ENCODE peak calls at places on chromosomes 12 and 14, in eight cellular contexts. One of them, this sample, is unnamed.

GRCh38 chr12:45570501-45570900 is 159.0 kb upstream of the ARID2 start:
- DNase-seq in lower lobe of right lung: no peak
- DNase-seq in HepG2: no peak
- DNase-seq in tibial artery: no peak
- DNase-seq in WERI-Rb-1: no peak
- DNase-seq in iPS DF 6.9: no peak
- DNase-seq in right atrium auricular region: no peak
- DNase-seq in breast epithelium: no peak
- DNase-seq in this sample: no peak

GRCh38 chr12:49795654-49796105 is 32.5 kb downstream of the NCKAP5L start:
- DNase-seq in HepG2: no peak
- DNase-seq in right atrium auricular region: no peak
- DNase-seq in iPS DF 6.9: no peak
- DNase-seq in WERI-Rb-1: no peak
- DNase-seq in tibial artery: no peak
- DNase-seq in breast epithelium: no peak
- DNase-seq in lower lobe of right lung: no peak
- DNase-seq in this sample: no peak

GRCh38 chr12:119410396-119410795 is 75.9 kb downstream of the CCDC60 start:
- DNase-seq in breast epithelium: no peak
- DNase-seq in iPS DF 6.9: no peak
- DNase-seq in WERI-Rb-1: no peak
- DNase-seq in lower lobe of right lung: no peak
- DNase-seq in tibial artery: no peak
- DNase-seq in right atrium auricular region: no peak
- DNase-seq in HepG2: no peak
- DNase-seq in this sample: no peak

GRCh38 chr12:56590237-56590830 is 39.8 kb downstream of the BAZ2A start:
- DNase-seq in right atrium auricular region: no peak
- DNase-seq in tibial artery: no peak
- DNase-seq in HepG2: peak
- DNase-seq in lower lobe of right lung: no peak
- DNase-seq in WERI-Rb-1: peak
- DNase-seq in breast epithelium: no peak
- DNase-seq in iPS DF 6.9: no peak
- DNase-seq in this sample: peak

GRCh38 chr12:6200266-6201198 is at the start of gene CD9:
- DNase-seq in WERI-Rb-1: peak
- DNase-seq in breast epithelium: peak
- DNase-seq in HepG2: no peak
- DNase-seq in iPS DF 6.9: no peak
- DNase-seq in tibial artery: peak
- DNase-seq in lower lobe of right lung: peak
- DNase-seq in right atrium auricular region: no peak
- DNase-seq in this sample: peak

GRCh38 chr12:6667559-6668210 is 4.8 kb upstream of the ING4 start:
- DNase-seq in tibial artery: no peak
- DNase-seq in WERI-Rb-1: peak
- DNase-seq in iPS DF 6.9: no peak
- DNase-seq in lower lobe of right lung: no peak
- DNase-seq in breast epithelium: no peak
- DNase-seq in HepG2: no peak
- DNase-seq in right atrium auricular region: no peak
- DNase-seq in this sample: no peak

GRCh38 chr12:71000255-71000654 is 79.7 kb upstream of the PTPRR start:
- DNase-seq in lower lobe of right lung: no peak
- DNase-seq in WERI-Rb-1: no peak
- DNase-seq in HepG2: no peak
- DNase-seq in tibial artery: no peak
- DNase-seq in iPS DF 6.9: no peak
- DNase-seq in breast epithelium: no peak
- DNase-seq in right atrium auricular region: no peak
- DNase-seq in this sample: no peak

GRCh38 chr14:91453744-91454143 is 36.1 kb upstream of the CCDC88C start:
- DNase-seq in tibial artery: no peak
- DNase-seq in iPS DF 6.9: no peak
- DNase-seq in breast epithelium: no peak
- DNase-seq in HepG2: no peak
- DNase-seq in WERI-Rb-1: no peak
- DNase-seq in right atrium auricular region: no peak
- DNase-seq in lower lobe of right lung: no peak
- DNase-seq in this sample: no peak

GRCh38 chr12:6553051-6553868 is 2.6 kb downstream of the IFFO1 start:
- DNase-seq in HepG2: no peak
- DNase-seq in tibial artery: peak
- DNase-seq in lower lobe of right lung: no peak
- DNase-seq in iPS DF 6.9: no peak
- DNase-seq in right atrium auricular region: peak
- DNase-seq in breast epithelium: no peak
- DNase-seq in WERI-Rb-1: no peak
- DNase-seq in this sample: peak

GRCh38 chr12:66647034-66647691 is 31.7 kb downstream of the GRIP1 start:
- DNase-seq in lower lobe of right lung: no peak
- DNase-seq in tibial artery: no peak
- DNase-seq in right atrium auricular region: no peak
- DNase-seq in iPS DF 6.9: no peak
- DNase-seq in breast epithelium: no peak
- DNase-seq in WERI-Rb-1: no peak
- DNase-seq in HepG2: no peak
- DNase-seq in this sample: no peak

GRCh38 chr12:27901959-27902358 is 70.6 kb downstream of the PTHLH start:
- DNase-seq in HepG2: no peak
- DNase-seq in lower lobe of right lung: no peak
- DNase-seq in breast epithelium: no peak
- DNase-seq in iPS DF 6.9: no peak
- DNase-seq in WERI-Rb-1: no peak
- DNase-seq in right atrium auricular region: no peak
- DNase-seq in tibial artery: no peak
- DNase-seq in this sample: no peak

GRCh38 chr12:132471011-132471857 is 18.7 kb upstream of the FBRSL1 start:
- DNase-seq in right atrium auricular region: no peak
- DNase-seq in tibial artery: no peak
- DNase-seq in lower lobe of right lung: no peak
- DNase-seq in WERI-Rb-1: no peak
- DNase-seq in HepG2: peak
- DNase-seq in breast epithelium: no peak
- DNase-seq in iPS DF 6.9: no peak
- DNase-seq in this sample: no peak

GRCh38 chr12:58529114-58529665 is 391.1 kb downstream of the LRIG3 start:
- DNase-seq in iPS DF 6.9: no peak
- DNase-seq in HepG2: no peak
- DNase-seq in right atrium auricular region: no peak
- DNase-seq in tibial artery: no peak
- DNase-seq in WERI-Rb-1: no peak
- DNase-seq in lower lobe of right lung: no peak
- DNase-seq in breast epithelium: no peak
- DNase-seq in this sample: no peak

GRCh38 chr12:5034605-5035004 is 9.1 kb upstream of the KCNA5 start:
- DNase-seq in iPS DF 6.9: no peak
- DNase-seq in right atrium auricular region: no peak
- DNase-seq in HepG2: no peak
- DNase-seq in breast epithelium: no peak
- DNase-seq in tibial artery: no peak
- DNase-seq in lower lobe of right lung: no peak
- DNase-seq in WERI-Rb-1: no peak
- DNase-seq in this sample: no peak

GRCh38 chr12:14540801-14541462 is 26.8 kb downstream of the PLBD1 start:
- DNase-seq in tibial artery: no peak
- DNase-seq in HepG2: no peak
- DNase-seq in right atrium auricular region: no peak
- DNase-seq in lower lobe of right lung: no peak
- DNase-seq in iPS DF 6.9: no peak
- DNase-seq in breast epithelium: no peak
- DNase-seq in WERI-Rb-1: no peak
- DNase-seq in this sample: no peak

GRCh38 chr14:87149583-87150354 is 843.2 kb downstream of the GALC start:
- DNase-seq in iPS DF 6.9: peak
- DNase-seq in tibial artery: no peak
- DNase-seq in WERI-Rb-1: no peak
- DNase-seq in right atrium auricular region: no peak
- DNase-seq in HepG2: no peak
- DNase-seq in breast epithelium: no peak
- DNase-seq in lower lobe of right lung: no peak
- DNase-seq in this sample: no peak

GRCh38 chr12:124448241-124448954 is 119.0 kb downstream of the NCOR2 start:
- DNase-seq in right atrium auricular region: no peak
- DNase-seq in lower lobe of right lung: peak
- DNase-seq in WERI-Rb-1: no peak
- DNase-seq in iPS DF 6.9: no peak
- DNase-seq in breast epithelium: no peak
- DNase-seq in HepG2: no peak
- DNase-seq in tibial artery: no peak
- DNase-seq in this sample: no peak

GRCh38 chr14:93536945-93537344 is 106.2 kb downstream of the UNC79 start:
- DNase-seq in tibial artery: no peak
- DNase-seq in WERI-Rb-1: peak
- DNase-seq in iPS DF 6.9: no peak
- DNase-seq in lower lobe of right lung: no peak
- DNase-seq in HepG2: peak
- DNase-seq in right atrium auricular region: no peak
- DNase-seq in breast epithelium: no peak
- DNase-seq in this sample: peak

DNA sequence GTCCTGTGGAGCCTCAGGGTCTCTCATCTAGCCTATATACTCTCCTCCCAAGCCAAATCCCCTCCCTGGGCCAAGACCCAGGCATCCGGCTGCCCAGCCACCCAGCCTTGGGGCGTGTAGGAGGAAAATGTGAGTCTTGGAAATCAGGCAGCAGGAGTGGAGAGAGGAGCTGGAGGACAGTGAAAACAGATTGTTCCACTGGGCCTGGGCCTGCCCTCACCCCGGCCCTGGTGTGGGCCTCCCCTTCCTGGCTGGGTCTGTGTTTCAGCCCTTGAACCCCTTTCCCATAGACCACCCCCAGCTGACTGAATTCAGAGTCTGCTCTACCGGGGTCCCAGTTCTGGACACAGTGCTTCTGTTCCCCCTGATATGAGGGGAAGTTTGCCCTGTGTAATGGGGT is 6.7 kb downstream of the ITGA5 start:
- DNase-seq in HepG2: no peak
- DNase-seq in tibial artery: no peak
- DNase-seq in iPS DF 6.9: no peak
- DNase-seq in right atrium auricular region: no peak
- DNase-seq in WERI-Rb-1: no peak
- DNase-seq in lower lobe of right lung: no peak
- DNase-seq in breast epithelium: no peak
- DNase-seq in this sample: no peak
- H3K4me3 ChIP-seq in HepG2: no peak
- H3K4me3 ChIP-seq in tibial artery: peak
- H3K4me3 ChIP-seq in iPS DF 6.9: no peak
- H3K4me3 ChIP-seq in right atrium auricular region: no peak
- H3K4me3 ChIP-seq in WERI-Rb-1: no peak
- H3K4me3 ChIP-seq in lower lobe of right lung: peak
- H3K4me3 ChIP-seq in breast epithelium: peak
- H3K4me3 ChIP-seq in this sample: no peak

DNA sequence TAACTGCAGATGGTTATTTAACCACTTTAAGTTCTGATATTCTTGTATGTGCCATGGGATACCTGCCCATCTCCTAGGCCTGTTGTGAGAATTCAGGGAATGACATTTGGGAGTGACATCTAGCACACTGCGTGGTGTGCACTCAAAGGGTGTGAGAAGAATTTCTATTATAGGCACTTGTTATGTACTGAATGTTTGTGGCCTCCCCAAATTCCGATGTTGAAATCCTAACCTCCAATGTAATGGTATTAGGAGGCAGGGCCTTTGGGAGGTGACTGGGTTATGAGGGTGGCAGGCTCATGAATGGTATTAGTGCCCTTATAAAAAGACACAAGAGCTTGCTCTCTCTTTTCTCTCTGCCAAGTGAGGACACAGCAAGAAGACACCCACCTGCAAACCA is 27.6 kb downstream of the VCPKMT start:
- DNase-seq in lower lobe of right lung: no peak
- DNase-seq in tibial artery: no peak
- DNase-seq in right atrium auricular region: no peak
- DNase-seq in iPS DF 6.9: no peak
- DNase-seq in HepG2: no peak
- DNase-seq in breast epithelium: no peak
- DNase-seq in WERI-Rb-1: no peak
- DNase-seq in this sample: no peak
- H3K4me3 ChIP-seq in lower lobe of right lung: no peak
- H3K4me3 ChIP-seq in tibial artery: no peak
- H3K4me3 ChIP-seq in right atrium auricular region: no peak
- H3K4me3 ChIP-seq in iPS DF 6.9: no peak
- H3K4me3 ChIP-seq in HepG2: no peak
- H3K4me3 ChIP-seq in breast epithelium: no peak
- H3K4me3 ChIP-seq in WERI-Rb-1: no peak
- H3K4me3 ChIP-seq in this sample: no peak

GRCh38 chr14:90373887-90374286 is 22.9 kb upstream of the CALM1 start:
- DNase-seq in WERI-Rb-1: no peak
- DNase-seq in iPS DF 6.9: no peak
- DNase-seq in right atrium auricular region: no peak
- DNase-seq in breast epithelium: no peak
- DNase-seq in lower lobe of right lung: no peak
- DNase-seq in HepG2: no peak
- DNase-seq in tibial artery: no peak
- DNase-seq in this sample: peak

GRCh38 chr14:90374813-90375212 is 22.0 kb upstream of the CALM1 start:
- DNase-seq in breast epithelium: no peak
- DNase-seq in WERI-Rb-1: no peak
- DNase-seq in lower lobe of right lung: no peak
- DNase-seq in HepG2: no peak
- DNase-seq in iPS DF 6.9: no peak
- DNase-seq in tibial artery: no peak
- DNase-seq in right atrium auricular region: no peak
- DNase-seq in this sample: no peak

DNA sequence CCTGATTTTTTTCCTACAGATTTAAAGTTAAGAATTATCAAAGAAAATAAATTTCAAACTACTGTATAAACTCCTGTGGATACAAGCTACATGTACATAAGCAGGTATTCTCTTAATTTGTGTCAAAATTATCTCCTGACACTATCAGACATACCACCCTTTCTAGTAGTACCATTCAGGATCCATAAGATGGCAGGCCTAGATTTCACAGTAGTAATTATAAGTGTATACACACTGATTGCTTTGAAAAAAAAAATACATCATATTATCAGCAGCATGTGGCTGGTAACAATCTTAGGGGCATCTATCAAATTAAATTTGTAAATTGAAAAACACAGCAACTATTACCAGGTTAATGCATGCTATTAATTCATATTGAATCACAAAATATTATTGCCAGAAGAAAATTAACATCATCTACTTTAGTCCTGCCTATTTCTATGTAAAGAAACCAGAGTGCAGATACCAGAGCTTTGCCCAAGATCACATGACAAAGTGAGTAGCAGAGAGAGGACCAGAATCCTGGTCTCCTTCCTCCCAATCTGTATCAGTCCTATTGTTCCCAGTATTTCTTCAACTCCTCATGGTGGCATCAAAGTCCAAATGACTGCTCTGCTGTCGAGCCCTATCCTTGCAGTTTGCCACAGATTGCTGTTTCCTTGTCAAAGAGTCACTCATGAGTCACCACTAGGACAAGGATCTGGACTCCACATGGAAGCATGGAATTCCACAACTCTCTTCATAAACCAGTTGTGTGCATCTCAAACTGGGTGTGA is 27.7 kb upstream of the CALM1 start:
- DNase-seq in tibial artery: no peak
- DNase-seq in iPS DF 6.9: no peak
- DNase-seq in HepG2: peak
- DNase-seq in breast epithelium: no peak
- DNase-seq in lower lobe of right lung: no peak
- DNase-seq in right atrium auricular region: no peak
- DNase-seq in WERI-Rb-1: no peak
- DNase-seq in this sample: peak
- H3K4me3 ChIP-seq in tibial artery: no peak
- H3K4me3 ChIP-seq in iPS DF 6.9: no peak
- H3K4me3 ChIP-seq in HepG2: no peak
- H3K4me3 ChIP-seq in breast epithelium: no peak
- H3K4me3 ChIP-seq in lower lobe of right lung: no peak
- H3K4me3 ChIP-seq in right atrium auricular region: no peak
- H3K4me3 ChIP-seq in WERI-Rb-1: no peak
- H3K4me3 ChIP-seq in this sample: no peak

GRCh38 chr12:106585862-106586534 is 3.2 kb downstream of the RFX4 start:
- DNase-seq in breast epithelium: no peak
- DNase-seq in WERI-Rb-1: peak
- DNase-seq in iPS DF 6.9: no peak
- DNase-seq in right atrium auricular region: no peak
- DNase-seq in tibial artery: no peak
- DNase-seq in HepG2: no peak
- DNase-seq in lower lobe of right lung: no peak
- DNase-seq in this sample: no peak
- H3K4me3 ChIP-seq in breast epithelium: no peak
- H3K4me3 ChIP-seq in WERI-Rb-1: peak
- H3K4me3 ChIP-seq in iPS DF 6.9: peak
- H3K4me3 ChIP-seq in right atrium auricular region: peak
- H3K4me3 ChIP-seq in tibial artery: no peak
- H3K4me3 ChIP-seq in HepG2: no peak
- H3K4me3 ChIP-seq in lower lobe of right lung: no peak
- H3K4me3 ChIP-seq in this sample: no peak